ENCODE peak calls at places on chromosomes 4 and X, in four cellular contexts. U, O, J and G are unnamed samples.

GRCh38 chrX:69321789-69322188 is 156.5 kb upstream of the PJA1 start:
- DNase-seq in O (no peak), U (no peak), J (no peak), G (no peak)

GRCh38 chr4:56080384-56080783 is 131.6 kb downstream of the CEP135 start:
- DNase-seq in U (no peak), O (no peak), J (no peak), G (no peak)

GRCh38 chr4:41709844-41710481 is 38.6 kb downstream of the PHOX2B start:
- DNase-seq in U (no peak), O (no peak), J (peak), G (no peak)

GRCh38 chr4:24896977-24897376 is 15.9 kb downstream of the CCDC149 start:
- DNase-seq in O (no peak), U (no peak), J (no peak), G (no peak)

GRCh38 chr4:118360101-118360500 is 7.3 kb upstream of the PRSS12 start:
- DNase-seq in O (no peak), U (no peak), J (no peak), G (no peak)

GRCh38 chrX:21943460-21944135 is 3.1 kb downstream of the SMS start:
- DNase-seq in O (no peak), J (peak), U (peak), G (no peak)

GRCh38 chr4:4502694-4503311 is 39.0 kb downstream of the STX18 start:
- DNase-seq in O (no peak), J (peak), U (no peak), G (peak)

GRCh38 chrX:138925330-138925729 is 213.8 kb upstream of the FGF13 start:
- DNase-seq in O (peak), J (peak), U (no peak), G (no peak)

GRCh38 chrX:69361286-69361926 is 142.7 kb upstream of the NALF2 start:
- DNase-seq in U (no peak), O (no peak), J (peak), G (no peak)

GRCh38 chr4:120692964-120693363 is 229.6 kb downstream of the PRDM5 start:
- DNase-seq in U (no peak), J (peak), O (no peak), G (no peak)

GRCh38 chr4:22458112-22458511 is 57.8 kb downstream of the ADGRA3 start:
- DNase-seq in O (no peak), U (no peak), J (no peak), G (no peak)

GRCh38 chr4:151166662-151167061 is 67.2 kb downstream of the RPS3A start:
- DNase-seq in J (no peak), O (no peak), U (no peak), G (no peak)

GRCh38 chr4:13980317-13980716 is 352.8 kb upstream of the BOD1L1 start:
- DNase-seq in O (no peak), U (no peak), J (peak), G (no peak)

GRCh38 chrX:53440631-53441517 is 6.7 kb upstream of the HSD17B10 start:
- DNase-seq in O (no peak), J (peak), U (peak), G (peak)

GRCh38 chrX:40420899-40421729 is 159.7 kb upstream of the ATP6AP2 start:
- DNase-seq in U (no peak), O (no peak), J (peak), G (peak)

GRCh38 chrX:34288782-34289181 is 156.7 kb upstream of the FAM47A start:
- DNase-seq in O (no peak), U (no peak), J (no peak), G (no peak)

GRCh38 chr4:150318527-150318926 is 240.3 kb downstream of the DCLK2 start:
- DNase-seq in U (no peak), J (no peak), O (no peak), G (no peak)

GRCh38 chr4:10655968-10656367 is 28.6 kb downstream of the CLNK start:
- DNase-seq in O (no peak), J (peak), U (no peak), G (no peak)

GRCh38 chr4:133513891-133514290 is 364.8 kb downstream of the PCDH10 start:
- DNase-seq in U (no peak), O (no peak), J (peak), G (no peak)

GRCh38 chr4:184805462-184806245 is 20.1 kb downstream of the ACSL1 start:
- DNase-seq in U (peak), O (no peak), J (no peak), G (no peak)

GRCh38 chr4:124212835-124213640 is 499.5 kb downstream of the ANKRD50 start:
- DNase-seq in J (peak), U (no peak), O (no peak), G (no peak)

GRCh38 chr4:21901281-21901680 is 47.3 kb downstream of the KCNIP4 start:
- DNase-seq in O (no peak), U (no peak), J (no peak), G (no peak)

GRCh38 chr4:152579107-152579764 is 43.3 kb upstream of the FBXW7 start:
- DNase-seq in O (no peak), J (no peak), U (no peak), G (no peak)
- H3K9ac ChIP-seq in O (no peak), J (no peak), U (no peak), G (no peak)

DNA sequence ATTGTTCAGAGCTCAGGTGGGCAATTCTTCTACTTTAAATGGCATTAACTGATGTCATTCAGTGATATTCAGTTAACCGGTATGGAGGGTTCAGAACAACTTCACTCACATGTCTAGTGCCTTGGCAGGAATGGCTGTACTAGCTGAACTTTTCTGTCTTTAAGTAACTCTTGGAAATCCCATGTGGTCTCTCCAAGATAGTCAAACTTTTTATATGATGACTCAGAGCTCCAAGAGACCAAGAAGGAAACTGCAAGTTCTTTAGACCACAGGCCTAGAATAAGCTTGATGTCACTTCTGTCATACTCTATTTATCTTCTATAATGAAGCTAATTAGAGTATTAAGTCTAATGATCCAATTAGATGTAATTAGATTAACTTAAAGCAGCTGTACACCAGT is 24.9 kb downstream of the LHFPL1 start:
- DNase-seq in J (peak), U (no peak), O (no peak), G (no peak)
- H3K9ac ChIP-seq in J (no peak), U (no peak), O (no peak), G (no peak)

DNA sequence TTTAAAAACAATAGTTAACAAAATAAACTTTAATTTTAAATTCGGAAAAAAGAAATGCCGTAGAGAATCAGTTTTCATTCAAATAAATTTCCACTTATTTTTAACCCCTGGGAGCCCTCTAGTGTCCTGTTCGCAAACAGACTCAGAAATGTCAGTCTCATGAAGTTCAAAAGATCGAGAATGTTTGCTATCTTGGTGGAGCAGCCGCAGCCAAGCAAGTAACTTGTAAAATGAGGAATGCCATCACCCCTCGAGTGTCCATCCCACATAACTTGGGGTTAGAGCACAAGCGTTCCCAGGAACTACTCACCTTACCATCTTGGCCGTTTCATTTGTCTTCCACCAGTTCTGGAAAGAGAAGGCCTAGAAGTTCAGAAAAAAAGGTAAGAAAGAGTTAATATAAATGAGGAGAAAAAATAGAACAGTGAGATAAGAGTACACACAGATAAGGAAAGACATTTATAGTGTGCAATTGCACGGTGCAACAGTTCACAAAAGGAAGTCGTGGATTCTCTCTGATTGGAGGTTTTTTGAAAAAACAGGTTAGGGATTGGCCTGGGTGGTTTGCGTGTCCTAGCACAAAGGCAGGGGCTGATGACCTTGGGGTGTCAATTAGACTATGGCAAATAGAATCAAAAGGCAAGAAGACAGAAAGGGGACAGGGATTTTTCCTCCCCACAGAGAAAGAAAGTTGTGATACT is at the start of gene GASK1B:
- DNase-seq in U (peak), J (peak), O (peak), G (peak)
- H3K9ac ChIP-seq in U (no peak), J (no peak), O (no peak), G (no peak)

GRCh38 chrX:136211766-136212556 is 39.2 kb downstream of the MAP7D3 start:
- DNase-seq in O (no peak), U (no peak), J (no peak), G (no peak)

GRCh38 chrX:136209751-136210150 is 41.4 kb downstream of the MAP7D3 start:
- DNase-seq in J (no peak), U (no peak), O (no peak), G (no peak)

GRCh38 chrX:136209016-136209738 is 42.0 kb downstream of the MAP7D3 start:
- DNase-seq in U (peak), J (peak), O (peak), G (peak)

GRCh38 chrX:136210806-136211205 is 40.4 kb downstream of the MAP7D3 start:
- DNase-seq in O (no peak), J (no peak), U (no peak), G (no peak)

GRCh38 chrX:136210243-136210642 is 41.0 kb downstream of the MAP7D3 start:
- DNase-seq in J (no peak), O (no peak), U (no peak), G (no peak)
- H3K9ac ChIP-seq in J (no peak), O (no peak), U (no peak), G (no peak)

GRCh38 chrX:129779747-129780146 is at the start of gene SASH3:
- DNase-seq in O (no peak), J (no peak), U (no peak), G (no peak)
- H3K9ac ChIP-seq in O (no peak), J (no peak), U (no peak), G (no peak)